ENCODE peak calls at places on chromosomes 2 and 18, in nine cellular contexts. O is psoas muscle, C is right lobe of liver, J is breast epithelium, A is adrenal gland, D is body of pancreas, Q is brain microvascular endothelial cell, N is ascending aorta, W is HL-60. R is an unnamed sample.

GRCh38 chr2:172226244-172227061 is 123.8 kb upstream of the DLX2 start:
- DNase-seq in O (no peak), C (no peak), J (no peak), A (no peak), D (peak; percentile 66), Q (no peak), N (no peak), W (no peak), R (peak; percentile 80)

GRCh38 chr2:74708883-74709282 is 54.8 kb downstream of the SEMA4F start:
- DNase-seq in O (peak; percentile 56), C (no peak), J (no peak), A (no peak), D (no peak), Q (peak; percentile 10), N (no peak), W (peak; percentile 85), R (no peak)

GRCh38 chr2:22215517-22215916 is 1091.7 kb downstream of the TDRD15 start:
- DNase-seq in O (no peak), C (no peak), J (no peak), A (no peak), D (no peak), Q (no peak), N (no peak), W (no peak), R (no peak)

GRCh38 chr2:206253125-206253787 is 21.2 kb upstream of the ZDBF2 start:
- DNase-seq in O (no peak), C (no peak), J (no peak), A (no peak), D (no peak), Q (no peak), N (no peak), W (no peak), R (no peak)

GRCh38 chr2:201939366-201939985 is 94.2 kb upstream of the FZD7 start:
- DNase-seq in O (no peak), C (no peak), J (no peak), A (no peak), D (no peak), Q (no peak), N (no peak), W (no peak), R (no peak)

GRCh38 chr2:219244789-219245147 is 476 bp downstream of the GLB1L start:
- DNase-seq in O (no peak), C (no peak), J (no peak), A (no peak), D (no peak), Q (no peak), N (no peak), W (no peak), R (no peak)

GRCh38 chr18:36544036-36544725 is 246.7 kb downstream of the FHOD3 start:
- DNase-seq in O (peak; percentile 57), C (no peak), J (peak; percentile 69), A (peak; percentile 25), D (no peak), Q (no peak), N (peak; percentile 62), W (no peak), R (no peak)

GRCh38 chr18:60978338-60978737 is 354.9 kb upstream of the CDH20 start:
- DNase-seq in O (no peak), C (no peak), J (no peak), A (peak; percentile 8), D (no peak), Q (peak; percentile 81), N (no peak), W (no peak), R (no peak)

GRCh38 chr2:26946841-26947784 is 23.3 kb upstream of the MAPRE3 start:
- DNase-seq in O (no peak), C (no peak), J (no peak), A (peak; percentile 39), D (peak; percentile 86), Q (no peak), N (no peak), W (no peak), R (no peak)

GRCh38 chr2:239947361-239948045 is 77.6 kb downstream of the NDUFA10 start:
- DNase-seq in O (peak; percentile 32), C (peak; percentile 63), J (no peak), A (no peak), D (peak; percentile 9), Q (no peak), N (no peak), W (no peak), R (no peak)

GRCh38 chr2:190637903-190638618 is 10.8 kb upstream of the NAB1 start:
- DNase-seq in O (peak; percentile 53), C (peak; percentile 85), J (peak; percentile 34), A (peak; percentile 54), D (peak; percentile 29), Q (peak; percentile 39), N (no peak), W (no peak), R (no peak)

GRCh38 chr2:218398437-218399390 is 954 bp upstream of the CTDSP1 start:
- DNase-seq in O (peak; percentile 92), C (peak; percentile 90), J (peak; percentile 80), A (peak; percentile 88), D (peak; percentile 74), Q (peak; percentile 14), N (peak; percentile 52), W (no peak), R (peak; percentile 89)

GRCh38 chr2:3727397-3728045 is 24.1 kb downstream of the DCDC2C start:
- DNase-seq in O (no peak), C (no peak), J (no peak), A (no peak), D (no peak), Q (no peak), N (no peak), W (no peak), R (no peak)

GRCh38 chr2:100820346-100821254 is 661 bp downstream of the NPAS2 start:
- DNase-seq in O (peak; percentile 51), C (no peak), J (no peak), A (no peak), D (peak; percentile 33), Q (no peak), N (no peak), W (no peak), R (no peak)

GRCh38 chr2:230912046-230912445 is 13.0 kb downstream of the GPR55 start:
- DNase-seq in O (no peak), C (no peak), J (no peak), A (no peak), D (no peak), Q (no peak), N (no peak), W (no peak), R (no peak)

GRCh38 chr2:98501896-98502295 is 57.2 kb downstream of the INPP4A start:
- DNase-seq in O (no peak), C (no peak), J (no peak), A (no peak), D (no peak), Q (no peak), N (no peak), W (no peak), R (peak; percentile 34)

GRCh38 chr18:77478619-77479018 is 229.0 kb downstream of the GALR1 start:
- DNase-seq in O (no peak), C (no peak), J (no peak), A (peak; percentile 55), D (peak; percentile 34), Q (peak; percentile 52), N (no peak), W (peak; percentile 25), R (peak; percentile 49)

GRCh38 chr2:3432067-3432466 is 52.6 kb downstream of the TRAPPC12 start:
- DNase-seq in O (no peak), C (no peak), J (no peak), A (no peak), D (no peak), Q (no peak), N (no peak), W (no peak), R (no peak)

DNA sequence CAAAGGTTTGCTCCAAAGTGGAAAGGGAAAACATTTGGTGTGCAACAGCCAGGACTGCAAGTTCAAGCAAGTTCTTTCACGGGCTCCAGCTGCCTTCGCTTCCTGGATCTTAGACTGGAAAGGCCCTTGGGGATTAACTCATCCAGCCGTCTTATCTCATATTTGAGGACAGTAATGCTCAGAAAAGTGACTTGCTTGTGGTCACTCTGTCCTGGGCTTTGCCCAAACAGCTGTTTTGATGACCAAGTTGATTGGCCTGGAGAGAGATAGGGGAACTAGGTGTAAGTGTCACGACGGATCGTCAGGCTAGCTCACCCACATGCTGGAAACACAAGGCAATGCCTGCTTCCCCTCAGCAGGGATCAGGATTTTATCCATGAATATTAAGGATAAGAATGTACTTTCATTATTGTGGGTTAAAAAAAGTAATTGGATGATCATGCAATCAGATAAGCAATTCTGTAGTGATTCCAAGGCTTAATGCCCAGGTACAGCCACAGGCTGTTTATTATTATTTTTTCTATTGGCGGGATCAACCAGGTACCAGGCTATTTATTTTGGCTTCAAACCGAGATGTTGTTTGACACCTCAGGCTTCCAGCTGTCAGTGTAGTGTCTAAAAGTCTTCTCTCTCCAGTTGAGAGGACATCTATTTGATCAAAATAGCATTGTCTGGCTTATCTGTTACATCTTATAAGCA is 162.5 kb upstream of the EPAS1 start:
- DNase-seq in O (peak; percentile 54), C (no peak), J (peak; percentile 42), A (peak; percentile 35), D (peak; percentile 23), Q (peak; percentile 73), N (no peak), W (no peak), R (no peak)
- H3K27ac ChIP-seq in O (peak overlapping the region; percentile 17), C (no peak overlapping the region), J (peak overlapping the region; percentile 65), A (peak overlapping the region; percentile 7), D (no peak overlapping the region), Q (peak overlapping the region; percentile 83), N (peak overlapping the region; percentile 89), W (no peak overlapping the region), R (no peak overlapping the region)

GRCh38 chr2:17747684-17748452 is 5.7 kb downstream of the SMC6 start:
- DNase-seq in O (no peak), C (no peak), J (no peak), A (no peak), D (no peak), Q (no peak), N (no peak), W (no peak), R (no peak)
- TF ChIP-seq CTCF in O (no peak), C (no peak), J (no peak), A (no peak), D (no peak), Q (no peak), N (no peak), W (no peak), R (no peak)

GRCh38 chr2:207694811-207695281 is 16.6 kb upstream of the CCNYL1 start:
- DNase-seq in O (no peak), C (no peak), J (no peak), A (no peak), D (no peak), Q (no peak), N (no peak), W (no peak), R (no peak)
- H3K4me3 ChIP-seq in O (peak overlapping the region; percentile 29), C (no peak overlapping the region), J (no peak overlapping the region), A (no peak overlapping the region), D (no peak overlapping the region), Q (no peak overlapping the region), N (no peak overlapping the region), W (no peak overlapping the region), R (no peak overlapping the region)

DNA sequence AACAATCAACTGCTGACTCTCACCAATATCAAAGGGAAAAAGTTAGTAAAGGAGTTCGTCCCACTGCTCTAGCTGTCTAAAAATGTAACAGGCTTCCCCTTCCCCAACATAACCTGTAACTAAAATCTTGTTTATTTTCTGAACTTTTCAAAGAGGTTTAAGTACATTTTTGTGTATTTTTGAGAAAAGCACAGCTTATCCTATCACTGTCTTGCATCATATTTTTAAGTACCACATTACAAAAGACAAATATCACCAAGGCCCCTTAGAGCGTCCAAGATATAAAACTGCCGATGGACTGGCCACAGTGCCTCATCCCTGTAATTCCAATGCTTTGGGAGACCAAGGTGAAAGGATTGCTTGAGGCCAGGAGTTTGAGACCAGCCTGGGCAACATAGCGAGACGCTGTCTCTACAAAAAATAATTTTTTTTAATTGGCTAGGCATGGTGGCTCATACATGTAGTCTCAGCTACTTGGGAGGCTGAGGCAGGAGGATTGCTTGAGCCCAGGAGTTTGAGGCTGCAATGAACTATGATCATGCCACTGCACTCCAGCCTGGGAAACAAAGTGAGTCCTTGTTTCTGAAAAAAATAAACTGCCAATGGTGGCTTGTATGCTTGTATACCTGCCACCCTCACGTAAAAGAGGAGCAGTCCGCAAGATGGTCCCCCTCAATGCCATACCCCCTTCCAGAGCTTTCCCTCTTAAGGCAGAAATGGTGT is 21.2 kb upstream of the LAPTM4A start:
- DNase-seq in O (no peak), C (no peak), J (no peak), A (no peak), D (no peak), Q (no peak), N (no peak), W (no peak), R (no peak)
- H3K27ac ChIP-seq in O (peak overlapping the region; percentile 37), C (no peak overlapping the region), J (peak overlapping the region; percentile 79), A (no peak overlapping the region), D (peak overlapping the region; percentile 13), Q (peak overlapping the region; percentile 73), N (peak overlapping the region; percentile 76), W (no peak overlapping the region), R (peak overlapping the region; percentile 55)

R was measured in Peyer's patch.